ENCODE peak calls at places on chromosomes 3 and 15, in seven cellular contexts. G, I, V, J, Z, T and K are unnamed samples.

GRCh38 chr3:183896610-183897009 is 11.9 kb upstream of the PARL start:
- DNase-seq in G (no peak), I (no peak), V (no peak), J (no peak), Z (no peak), T (no peak), K (no peak)

GRCh38 chr3:188749010-188749617 is 422.7 kb upstream of the TPRG1 start:
- DNase-seq in G (peak), I (no peak), V (no peak), J (no peak), Z (no peak), T (no peak), K (no peak)

GRCh38 chr3:96190024-96190616 is 624.3 kb upstream of the EPHA6 start:
- DNase-seq in G (no peak), I (no peak), V (no peak), J (no peak), Z (no peak), T (no peak), K (no peak)

GRCh38 chr15:38920966-38921365 is 356.4 kb upstream of the RASGRP1 start:
- DNase-seq in G (no peak), I (no peak), V (no peak), J (no peak), Z (no peak), T (no peak), K (no peak)

GRCh38 chr3:426056-426455 is 229.5 kb downstream of the CHL1 start:
- DNase-seq in G (no peak), I (no peak), V (no peak), J (no peak), Z (no peak), T (no peak), K (no peak)

GRCh38 chr3:107524214-107525100 is 1.7 kb downstream of the BBX start:
- DNase-seq in G (peak), I (no peak), V (peak), J (peak), Z (peak), T (peak), K (peak)

GRCh38 chr3:161322781-161323568 is 48.3 kb downstream of the SPTSSB start:
- DNase-seq in G (no peak), I (no peak), V (no peak), J (no peak), Z (no peak), T (no peak), K (no peak)

GRCh38 chr3:80000022-80000421 is 232.2 kb upstream of the ROBO1 start:
- DNase-seq in G (no peak), I (no peak), V (no peak), J (no peak), Z (no peak), T (no peak), K (no peak)

GRCh38 chr3:2921903-2922302 is 188.3 kb downstream of the IL5RA start:
- DNase-seq in G (peak), I (no peak), V (no peak), J (no peak), Z (peak), T (no peak), K (no peak)

GRCh38 chr15:59532770-59533379 is 78.7 kb upstream of the GCNT3 start:
- DNase-seq in G (peak), I (no peak), V (no peak), J (peak), Z (peak), T (peak), K (no peak)

GRCh38 chr3:63092545-63092944 is 185.6 kb upstream of the SYNPR start:
- DNase-seq in G (no peak), I (no peak), V (no peak), J (no peak), Z (no peak), T (no peak), K (no peak)

GRCh38 chr3:187025656-187026320 is 95.5 kb downstream of the ST6GAL1 start:
- DNase-seq in G (peak), I (no peak), V (no peak), J (no peak), Z (no peak), T (no peak), K (no peak)

GRCh38 chr15:53808058-53808703 is 48.7 kb upstream of the WDR72 start:
- DNase-seq in G (peak), I (no peak), V (no peak), J (no peak), Z (peak), T (no peak), K (no peak)

GRCh38 chr15:76309561-76310330 is 1.5 kb downstream of the ETFA start:
- DNase-seq in G (no peak), I (no peak), V (no peak), J (no peak), Z (peak), T (no peak), K (no peak)

GRCh38 chr3:115857518-115858136 is 234.3 kb downstream of the GAP43 start:
- DNase-seq in G (no peak), I (no peak), V (no peak), J (no peak), Z (no peak), T (no peak), K (no peak)

GRCh38 chr15:60819860-60820259 is 340.9 kb upstream of the ICE2 start:
- DNase-seq in G (no peak), I (no peak), V (no peak), J (no peak), Z (no peak), T (no peak), K (no peak)

GRCh38 chr3:47421741-47422649 is 41.2 kb downstream of the PTPN23 start:
- DNase-seq in G (no peak), I (no peak), V (no peak), J (peak), Z (peak), T (no peak), K (no peak)

GRCh38 chr3:69770219-69770618 is 31.0 kb downstream of the MITF start:
- DNase-seq in G (no peak), I (no peak), V (no peak), J (no peak), Z (peak), T (no peak), K (no peak)

GRCh38 chr3:193791041-193792032 is 198.3 kb downstream of the OPA1 start:
- DNase-seq in G (peak), I (no peak), V (no peak), J (no peak), Z (no peak), T (no peak), K (no peak)

GRCh38 chr3:124982855-124983254 is 48.3 kb upstream of the MUC13 start:
- DNase-seq in G (no peak), I (no peak), V (no peak), J (peak), Z (no peak), T (no peak), K (no peak)

GRCh38 chr3:37377670-37378069 is 203.3 kb upstream of the LRRFIP2 start:
- DNase-seq in G (no peak), I (no peak), V (no peak), J (no peak), Z (no peak), T (no peak), K (no peak)

GRCh38 chr15:74630284-74631086 is 14.8 kb downstream of the CLK3 start:
- DNase-seq in G (peak), I (no peak), V (no peak), J (no peak), Z (no peak), T (no peak), K (no peak)

GRCh38 chr3:45807645-45808540 is 11.6 kb upstream of the SLC6A20 start:
- DNase-seq in G (no peak), I (no peak), V (no peak), J (no peak), Z (no peak), T (no peak), K (no peak)

GRCh38 chr15:88894348-88894818 is 961 bp downstream of the HAPLN3 start:
- DNase-seq in G (peak), I (no peak), V (no peak), J (peak), Z (peak), T (peak), K (peak)

GRCh38 chr15:47473857-47474256 is 243.4 kb upstream of the SEMA6D start:
- DNase-seq in G (no peak), I (no peak), V (no peak), J (peak), Z (peak), T (no peak), K (no peak)

GRCh38 chr15:88911766-88912118 is 1.4 kb downstream of the MFGE8 start:
- DNase-seq in G (no peak), I (no peak), V (peak), J (no peak), Z (no peak), T (no peak), K (no peak)

GRCh38 chr3:114848643-114849350 is 298.3 kb downstream of the ZBTB20 start:
- DNase-seq in G (no peak), I (no peak), V (no peak), J (no peak), Z (no peak), T (no peak), K (no peak)

GRCh38 chr15:45023659-45024320 is 795 bp downstream of the SORD start:
- DNase-seq in G (peak), I (no peak), V (no peak), J (peak), Z (peak), T (no peak), K (no peak)

GRCh38 chr15:36831125-36831914 is 251.9 kb downstream of the CDIN1 start:
- DNase-seq in G (no peak), I (peak), V (no peak), J (no peak), Z (peak), T (no peak), K (no peak)

GRCh38 chr3:8867646-8868045 is 95.6 kb downstream of the RAD18 start:
- DNase-seq in G (no peak), I (no peak), V (no peak), J (no peak), Z (no peak), T (no peak), K (no peak)

GRCh38 chr3:192090586-192090985 is 629.6 kb downstream of the PYDC2 start:
- DNase-seq in G (peak), I (no peak), V (no peak), J (no peak), Z (no peak), T (no peak), K (no peak)

GRCh38 chr3:108202080-108202479 is 20.1 kb downstream of the IFT57 start:
- DNase-seq in G (no peak), I (no peak), V (no peak), J (peak), Z (peak), T (no peak), K (no peak)

GRCh38 chr3:146823622-146824021 is 218.5 kb upstream of the PLSCR5 start:
- DNase-seq in G (no peak), I (no peak), V (no peak), J (no peak), Z (no peak), T (no peak), K (no peak)

GRCh38 chr3:73385538-73385937 is 239.2 kb downstream of the PDZRN3 start:
- DNase-seq in G (no peak), I (no peak), V (no peak), J (no peak), Z (no peak), T (no peak), K (no peak)

GRCh38 chr15:62149729-62150128 is 15.4 kb downstream of the C2CD4B start:
- DNase-seq in G (no peak), I (no peak), V (no peak), J (no peak), Z (no peak), T (no peak), K (no peak)

GRCh38 chr15:46232471-46232870 is 597.6 kb downstream of the SQOR start:
- DNase-seq in G (no peak), I (no peak), V (no peak), J (no peak), Z (no peak), T (no peak), K (no peak)

DNA sequence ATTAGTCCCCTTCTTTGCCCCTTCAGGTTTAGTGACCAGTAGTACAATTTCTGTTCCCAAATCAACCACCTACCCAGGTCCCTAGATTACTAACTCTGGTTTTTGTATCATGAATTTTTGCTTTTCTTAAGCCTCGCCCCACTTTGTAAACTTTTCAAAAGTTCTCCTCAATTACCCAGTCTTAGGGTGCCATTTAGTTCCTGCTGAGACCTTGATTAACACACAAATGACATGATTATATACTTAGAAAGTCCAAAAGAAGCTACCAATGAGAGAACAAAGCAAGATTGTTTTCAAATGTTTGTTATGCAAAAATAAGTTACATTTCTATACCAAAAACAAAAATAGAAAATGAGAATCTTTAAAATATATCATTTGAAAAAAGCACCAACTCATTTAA is 594.4 kb downstream of the SQOR start:
- DNase-seq in G (no peak), I (no peak), V (no peak), J (no peak), Z (no peak), T (no peak), K (no peak)
- TF ChIP-seq CTCF in G (no peak), I (no peak), V (no peak), J (no peak), Z (no peak), T (no peak), K (no peak)

GRCh38 chr3:133168025-133168401 is 129.8 kb downstream of the TMEM108 start:
- DNase-seq in G (no peak), I (no peak), V (no peak), J (no peak), Z (no peak), T (no peak), K (no peak)
- TF ChIP-seq CTCF in G (peak), I (no peak), V (no peak), J (no peak), Z (no peak), T (no peak), K (no peak)

DNA sequence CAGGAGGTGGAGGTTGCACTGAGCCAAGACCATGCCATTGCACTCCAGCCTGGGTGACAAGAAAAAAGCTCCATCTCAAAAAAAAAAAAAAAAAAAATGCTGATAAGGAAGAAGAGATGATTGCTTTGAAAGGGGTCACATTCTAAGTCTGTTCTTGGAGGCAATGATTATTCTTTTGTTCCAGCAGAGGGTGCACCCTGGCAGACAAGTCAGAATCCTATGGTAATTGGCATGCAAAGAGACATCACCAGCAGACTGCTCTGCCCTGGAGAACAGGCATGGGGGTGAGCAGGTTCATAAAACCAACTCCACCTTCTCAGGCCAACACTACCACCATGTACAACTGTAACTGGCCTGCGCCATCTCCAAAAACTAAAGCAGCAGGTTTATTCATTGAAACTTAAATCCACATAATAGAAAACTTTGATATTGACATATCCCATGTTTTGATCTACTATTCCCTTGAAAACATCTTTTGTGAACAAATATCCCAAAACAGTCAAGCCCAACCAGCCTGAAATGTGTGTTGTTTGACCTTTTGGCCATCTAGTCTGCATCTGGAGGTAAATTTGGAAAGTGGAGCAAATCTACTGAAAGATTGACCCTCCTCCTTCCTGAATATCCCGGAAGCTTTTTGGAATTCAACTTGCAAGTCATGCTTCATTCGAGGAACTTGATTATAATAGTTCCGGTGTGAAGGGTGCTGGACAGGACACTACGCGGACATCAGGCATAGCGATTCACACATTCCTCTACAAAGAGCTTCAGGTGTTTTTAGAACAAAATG is 100.3 kb downstream of the MECOM start:
- DNase-seq in G (no peak), I (no peak), V (no peak), J (no peak), Z (no peak), T (no peak), K (no peak)
- TF ChIP-seq CTCF in G (no peak), I (no peak), V (no peak), J (no peak), Z (peak), T (no peak), K (peak)

DNA sequence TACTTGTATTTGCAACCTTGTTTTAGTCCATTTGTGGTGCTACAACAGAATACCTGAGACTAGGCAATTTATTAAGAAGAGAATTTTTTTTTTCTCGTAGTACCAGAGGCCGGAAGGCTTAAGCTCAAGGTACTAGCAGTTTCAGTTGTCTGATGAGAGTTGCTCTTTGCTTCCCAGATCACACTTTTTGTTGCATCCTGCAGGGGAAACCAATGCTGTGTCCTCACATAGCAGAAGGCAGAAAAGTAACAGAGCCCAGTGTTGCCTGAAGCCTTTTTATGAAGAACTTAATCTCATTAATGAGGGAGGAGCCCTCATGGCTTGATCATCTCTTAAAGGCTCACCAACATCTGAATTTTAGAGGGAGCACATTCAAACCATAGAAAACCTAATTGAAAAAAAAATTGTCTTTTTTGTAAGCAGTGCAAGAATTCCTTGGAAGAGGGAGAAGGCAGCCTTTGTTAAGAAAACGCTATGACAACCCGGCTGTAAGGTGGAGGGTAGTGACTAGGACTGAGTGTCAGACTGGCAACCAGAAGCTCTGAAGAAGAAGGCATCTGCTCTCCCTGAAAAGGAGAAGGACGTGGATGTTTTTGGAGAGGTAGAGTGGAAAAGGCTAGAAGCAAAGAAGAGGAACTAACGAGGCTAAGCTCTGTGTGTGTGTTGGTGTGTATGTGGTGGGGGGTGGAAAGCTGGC is 1245.3 kb downstream of the ROBO2 start:
- DNase-seq in G (no peak), I (no peak), V (no peak), J (no peak), Z (no peak), T (no peak), K (no peak)
- TF ChIP-seq CTCF in G (no peak), I (no peak), V (no peak), J (no peak), Z (no peak), T (no peak), K (no peak)

GRCh38 chr3:135516143-135516542 is 449.4 kb upstream of the PPP2R3A start:
- DNase-seq in G (no peak), I (no peak), V (no peak), J (no peak), Z (no peak), T (no peak), K (no peak)
- TF ChIP-seq CTCF in G (no peak), I (peak), V (no peak), J (no peak), Z (no peak), T (peak), K (no peak)

GRCh38 chr3:126959144-126959920 is 23.6 kb upstream of the PLXNA1 start:
- DNase-seq in G (no peak), I (no peak), V (no peak), J (no peak), Z (no peak), T (no peak), K (peak)

GRCh38 chr3:126958638-126959085 is 24.3 kb upstream of the PLXNA1 start:
- DNase-seq in G (no peak), I (no peak), V (no peak), J (no peak), Z (no peak), T (no peak), K (peak)

GRCh38 chr3:126960604-126960995 is 22.3 kb upstream of the PLXNA1 start:
- DNase-seq in G (no peak), I (no peak), V (peak), J (peak), Z (no peak), T (no peak), K (no peak)

GRCh38 chr3:126961191-126961790 is 21.6 kb upstream of the PLXNA1 start:
- DNase-seq in G (no peak), I (peak), V (peak), J (peak), Z (peak), T (no peak), K (peak)

GRCh38 chr3:126959921-126960603 is 22.9 kb upstream of the PLXNA1 start:
- DNase-seq in G (no peak), I (peak), V (no peak), J (no peak), Z (peak), T (no peak), K (peak)
- TF ChIP-seq CTCF in G (no peak), I (peak), V (no peak), J (peak), Z (peak), T (peak), K (no peak)

DNA sequence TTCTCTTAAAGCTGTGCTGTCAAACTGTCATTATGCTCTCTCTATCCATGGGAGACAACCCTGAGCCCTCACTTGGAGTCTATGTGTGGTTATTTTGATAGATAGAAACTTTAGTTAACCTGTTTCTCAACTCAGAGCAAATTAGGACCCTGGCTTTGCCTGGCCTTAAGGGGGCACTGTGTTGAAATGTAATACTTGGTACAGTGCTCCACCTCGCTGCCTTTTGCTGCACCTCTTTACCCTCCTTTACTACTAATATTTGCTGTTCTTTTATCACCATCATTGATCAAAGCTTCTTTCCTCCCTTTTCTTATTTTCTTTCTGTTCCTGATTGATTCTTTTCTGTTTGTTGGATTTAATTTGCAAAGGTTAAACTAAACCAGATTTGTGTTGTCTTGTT is 34.3 kb downstream of the STT3B start:
- DNase-seq in G (peak), I (no peak), V (no peak), J (no peak), Z (no peak), T (no peak), K (peak)
- TF ChIP-seq CTCF in G (peak), I (peak), V (peak), J (peak), Z (peak), T (peak), K (peak)